ENCODE peak calls at places on chromosomes 16 and 17, in four cellular contexts. G, Z, S and N are unnamed samples.

GRCh38 chr17:4477286-4477791 is 21.3 kb upstream of the SPNS2 start:
- DNase-seq in G (no peak), Z (no peak), S (no peak), N (no peak)

GRCh38 chr17:80859004-80859941 is 132.4 kb upstream of the CHMP6 start:
- DNase-seq in G (peak), Z (peak), S (peak), N (peak)

GRCh38 chr17:79306688-79307323 is 232.2 kb downstream of the ENGASE start:
- DNase-seq in G (no peak), Z (no peak), S (no peak), N (peak)

GRCh38 chr17:8285270-8286181 is 2.9 kb upstream of the RANGRF start:
- DNase-seq in G (no peak), Z (no peak), S (no peak), N (peak)

GRCh38 chr16:53099318-53100130 is 44.7 kb downstream of the CHD9 start:
- DNase-seq in G (peak), Z (peak), S (peak), N (peak)

GRCh38 chr17:72118588-72119279 is 2.1 kb upstream of the SOX9 start:
- DNase-seq in G (peak), Z (peak), S (peak), N (peak)

GRCh38 chr16:70577256-70577698 is 53.7 kb downstream of the SF3B3 start:
- DNase-seq in G (no peak), Z (peak), S (peak), N (no peak)

GRCh38 chr17:3557768-3558583 is at the start of gene TRPV3:
- DNase-seq in G (no peak), Z (peak), S (peak), N (peak)

GRCh38 chr16:22878955-22879354 is 65.0 kb downstream of the HS3ST2 start:
- DNase-seq in G (no peak), Z (no peak), S (no peak), N (no peak)

GRCh38 chr17:73956169-73956568 is 247.3 kb upstream of the RPL38 start:
- DNase-seq in G (no peak), Z (no peak), S (no peak), N (no peak)

GRCh38 chr16:13793788-13794461 is 126.0 kb upstream of the ERCC4 start:
- DNase-seq in G (no peak), Z (no peak), S (no peak), N (no peak)

GRCh38 chr16:13036600-13036999 is 135.2 kb downstream of the SHISA9 start:
- DNase-seq in G (peak), Z (peak), S (peak), N (peak)

DNA sequence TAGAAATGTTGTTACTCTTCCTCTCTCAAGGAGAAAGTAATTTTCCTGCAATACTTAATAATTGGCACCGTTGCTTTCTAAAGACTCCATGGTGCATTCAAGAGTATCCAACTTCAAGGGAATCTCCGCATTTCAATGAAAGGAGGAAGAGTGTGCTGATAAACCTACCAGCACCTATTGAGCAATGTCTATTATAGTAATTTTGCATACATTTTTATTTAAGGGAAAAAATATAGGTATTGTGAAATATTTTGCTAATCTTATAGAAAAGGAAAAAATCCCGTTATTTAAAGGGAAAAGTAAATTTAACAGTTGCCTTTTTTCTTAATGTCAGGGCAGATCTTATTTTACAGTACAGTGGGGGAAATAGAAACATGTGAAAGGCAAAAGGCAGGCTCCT is 1.1 kb upstream of the TMEM106A start:
- DNase-seq in G (no peak), Z (no peak), S (no peak), N (no peak)
- H3K4me3 ChIP-seq in G (no peak), Z (no peak), S (peak), N (no peak)

DNA sequence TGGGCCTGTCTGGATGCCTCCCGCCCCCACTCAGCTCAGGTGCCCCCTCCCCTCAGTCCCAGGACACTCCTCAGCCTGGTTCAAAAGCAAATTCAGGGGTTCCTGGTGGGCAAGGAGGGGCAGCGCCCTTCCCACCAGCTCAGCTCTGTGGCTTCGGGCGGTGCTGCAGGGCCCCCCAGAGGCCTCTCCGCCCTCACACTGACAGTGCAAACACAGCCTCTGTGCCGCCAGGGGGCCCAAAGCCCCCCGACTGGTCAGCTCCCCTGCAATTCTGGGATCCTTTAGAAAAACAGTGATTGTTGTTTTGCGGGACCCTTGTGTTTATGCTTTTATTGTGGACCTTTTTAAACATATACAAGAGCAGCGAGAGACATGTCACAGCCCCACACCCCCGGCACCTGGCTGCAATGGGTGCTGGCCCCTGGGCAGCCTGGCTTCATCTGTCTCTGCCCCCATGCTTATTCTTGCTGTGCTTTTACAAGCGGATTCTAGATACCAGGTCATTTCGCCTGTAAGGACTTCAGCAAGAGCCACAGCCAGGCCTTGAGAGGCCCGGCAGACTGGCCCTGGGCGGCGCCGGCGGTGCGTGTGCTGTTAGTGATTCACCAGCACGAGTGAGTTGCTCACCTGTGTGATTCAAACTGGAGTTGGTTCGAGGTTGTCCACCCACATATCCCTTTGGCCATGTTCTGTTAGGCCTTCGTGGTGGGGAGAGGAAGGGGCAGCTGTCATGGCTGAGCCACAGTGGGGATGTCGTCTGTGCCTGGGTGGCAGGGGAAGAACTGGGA is 21.2 kb downstream of the ZNF469 start:
- DNase-seq in G (no peak), Z (no peak), S (peak), N (no peak)
- TF ChIP-seq CTCF in G (no peak), Z (no peak), S (no peak), N (no peak)

DNA sequence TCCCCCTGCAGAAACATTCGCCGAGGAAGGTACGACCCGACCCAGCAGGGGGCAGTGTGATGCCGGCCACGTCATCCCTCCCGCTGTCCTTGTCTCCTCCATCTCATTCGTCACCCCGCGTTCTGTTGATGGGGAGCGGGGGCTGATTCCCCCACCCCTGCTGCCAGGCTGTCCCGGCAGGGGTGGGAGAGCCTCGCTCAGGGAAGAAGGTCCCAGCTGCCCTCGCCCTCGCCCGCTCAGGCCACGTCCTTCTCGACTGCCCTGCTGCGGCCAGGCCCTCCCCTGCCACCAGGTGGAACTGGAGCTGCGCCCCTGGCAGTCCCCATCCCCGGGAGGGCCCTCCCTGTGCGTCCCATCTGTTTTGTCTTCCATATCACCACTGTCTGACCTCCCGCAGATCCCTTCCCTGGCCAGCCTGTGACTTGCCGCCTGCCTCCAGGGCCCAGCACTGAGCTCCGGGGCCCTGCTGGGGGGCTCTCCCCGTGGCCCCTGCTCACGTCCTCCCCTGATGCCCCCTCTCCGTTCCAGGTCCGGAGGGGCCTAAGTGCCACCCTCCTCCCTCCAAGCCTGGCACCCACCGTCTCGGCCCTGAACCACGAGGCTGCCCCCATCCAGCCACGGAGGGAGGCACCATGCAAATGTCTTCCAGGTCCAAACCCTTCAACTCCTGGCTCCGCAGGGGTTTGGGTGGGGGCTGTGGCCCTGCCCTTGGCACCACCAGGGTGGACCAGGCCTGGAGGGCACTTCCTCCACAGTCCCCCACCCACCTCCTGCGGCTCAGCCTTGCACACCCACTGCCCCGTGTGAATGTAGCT is 20.6 kb downstream of the ADAM11 start:
- DNase-seq in G (peak), Z (peak), S (peak), N (peak)
- H3K4me3 ChIP-seq in G (peak), Z (peak), S (peak), N (peak)

DNA sequence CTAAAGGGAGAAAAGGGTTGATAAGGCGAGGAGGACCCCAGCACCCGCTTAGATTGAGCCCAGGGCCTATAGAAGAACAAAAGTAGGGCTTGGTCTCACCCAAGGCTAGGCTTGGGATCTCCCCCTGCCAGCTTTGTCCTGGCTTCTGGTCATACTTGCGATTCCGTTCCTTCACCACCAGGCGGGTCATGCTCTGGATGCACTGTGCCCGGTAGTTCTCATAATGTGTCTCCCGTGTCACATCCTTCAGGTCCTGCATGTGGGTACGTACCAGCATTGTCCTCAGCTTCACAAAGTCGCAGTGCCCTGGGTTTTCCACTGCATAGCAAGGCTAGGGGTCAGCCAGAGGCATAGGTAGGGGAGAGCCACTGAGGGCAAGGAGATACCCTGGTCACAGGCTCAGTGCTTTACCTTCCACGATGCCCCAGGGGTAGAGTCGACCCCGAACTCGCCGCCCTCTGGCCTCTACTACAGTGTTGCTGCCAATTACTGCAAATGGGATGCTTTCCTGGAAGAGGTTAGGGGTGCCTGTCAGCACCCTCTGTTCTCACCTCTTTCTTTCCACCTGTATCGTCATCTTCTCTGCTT is 6.5 kb upstream of the MTMR4 start:
- DNase-seq in G (no peak), Z (peak), S (no peak), N (no peak)
- TF ChIP-seq CTCF in G (no peak), Z (peak), S (peak), N (peak)

GRCh38 chr16:81450783-81451491 is 6.3 kb downstream of the CMIP start:
- DNase-seq in G (no peak), Z (no peak), S (no peak), N (no peak)

GRCh38 chr16:81454044-81454443 is 9.4 kb downstream of the CMIP start:
- DNase-seq in G (no peak), Z (no peak), S (no peak), N (no peak)

GRCh38 chr16:81453091-81453728 is 8.6 kb downstream of the CMIP start:
- DNase-seq in G (no peak), Z (no peak), S (no peak), N (no peak)

GRCh38 chr16:81449899-81450608 is 5.4 kb downstream of the CMIP start:
- DNase-seq in G (no peak), Z (no peak), S (no peak), N (no peak)

GRCh38 chr16:81451753-81452680 is 7.4 kb downstream of the CMIP start:
- DNase-seq in G (no peak), Z (no peak), S (no peak), N (no peak)
- H3K4me3 ChIP-seq in G (no peak), Z (no peak), S (no peak), N (no peak)

GRCh38 chr17:17874478-17874877 is 37.7 kb upstream of the SREBF1 start:
- DNase-seq in G (no peak), Z (peak), S (peak), N (no peak)
- TF ChIP-seq CTCF in G (no peak), Z (no peak), S (no peak), N (no peak)